ENCODE peak calls at places on chromosome 20, in seven cellular contexts. R is lung, A is brain microvascular endothelial cell, J is Peyer's patch, S is astrocyte, V is transverse colon, D is Caco-2. U is an unnamed sample.

GRCh38 chr20:11355338-11355737 is 562.4 kb upstream of the BTBD3 start:
- DNase-seq in R (no peak), A (no peak), J (no peak), S (no peak), V (no peak), D (no peak), U (no peak)

GRCh38 chr20:53826597-53827291 is 233.1 kb upstream of the ZNF217 start:
- DNase-seq in R (no peak), A (no peak), J (no peak), S (no peak), V (no peak), D (no peak), U (no peak)

GRCh38 chr20:52259295-52259694 is 67.7 kb upstream of the ZFP64 start:
- DNase-seq in R (no peak), A (no peak), J (no peak), S (no peak), V (no peak), D (no peak), U (no peak)

GRCh38 chr20:58906894-58907293 is 54.4 kb downstream of the GNAS start:
- DNase-seq in R (no peak), A (peak), J (no peak), S (peak), V (no peak), D (no peak), U (no peak)

GRCh38 chr20:50405235-50405914 is 104.8 kb upstream of the PTPN1 start:
- DNase-seq in R (no peak), A (no peak), J (no peak), S (no peak), V (no peak), D (no peak), U (no peak)

GRCh38 chr20:1185316-1185741 is 548 bp upstream of the TMEM74B start:
- DNase-seq in R (no peak), A (no peak), J (peak), S (no peak), V (no peak), D (peak), U (no peak)

GRCh38 chr20:33753763-33754162 is 22.0 kb downstream of the ZNF341 start:
- DNase-seq in R (no peak), A (peak), J (no peak), S (peak), V (no peak), D (no peak), U (no peak)

GRCh38 chr20:33192912-33193501 is 24.1 kb upstream of the BPIFA3 start:
- DNase-seq in R (no peak), A (no peak), J (no peak), S (no peak), V (no peak), D (no peak), U (no peak)

GRCh38 chr20:62688855-62689460 is 19.7 kb upstream of the NTSR1 start:
- DNase-seq in R (no peak), A (peak), J (no peak), S (peak), V (no peak), D (peak), U (no peak)

GRCh38 chr20:50280851-50281655 is 90.4 kb downstream of the CEBPB start:
- DNase-seq in R (no peak), A (no peak), J (no peak), S (no peak), V (no peak), D (no peak), U (no peak)

GRCh38 chr20:36184816-36185776 is 30.6 kb downstream of the EPB41L1 start:
- DNase-seq in R (no peak), A (no peak), J (no peak), S (no peak), V (no peak), D (no peak), U (no peak)

GRCh38 chr20:53157443-53158408 is 185.6 kb downstream of the TSHZ2 start:
- DNase-seq in R (peak), A (peak), J (peak), S (no peak), V (peak), D (peak), U (no peak)

GRCh38 chr20:24958506-24959385 is 9.7 kb downstream of the CST7 start:
- DNase-seq in R (no peak), A (no peak), J (peak), S (no peak), V (no peak), D (no peak), U (no peak)

GRCh38 chr20:11745160-11745559 is 172.5 kb upstream of the BTBD3 start:
- DNase-seq in R (no peak), A (no peak), J (no peak), S (no peak), V (no peak), D (no peak), U (no peak)

GRCh38 chr20:20462185-20462584 is 94.3 kb downstream of the INSM1 start:
- DNase-seq in R (no peak), A (no peak), J (no peak), S (no peak), V (no peak), D (no peak), U (no peak)

GRCh38 chr20:61569836-61570235 is 317.8 kb downstream of the CDH4 start:
- DNase-seq in R (no peak), A (no peak), J (no peak), S (no peak), V (no peak), D (no peak), U (no peak)

GRCh38 chr20:16803965-16804792 is 56.0 kb downstream of the OTOR start:
- DNase-seq in R (peak), A (peak), J (peak), S (peak), V (peak), D (peak), U (peak)

DNA sequence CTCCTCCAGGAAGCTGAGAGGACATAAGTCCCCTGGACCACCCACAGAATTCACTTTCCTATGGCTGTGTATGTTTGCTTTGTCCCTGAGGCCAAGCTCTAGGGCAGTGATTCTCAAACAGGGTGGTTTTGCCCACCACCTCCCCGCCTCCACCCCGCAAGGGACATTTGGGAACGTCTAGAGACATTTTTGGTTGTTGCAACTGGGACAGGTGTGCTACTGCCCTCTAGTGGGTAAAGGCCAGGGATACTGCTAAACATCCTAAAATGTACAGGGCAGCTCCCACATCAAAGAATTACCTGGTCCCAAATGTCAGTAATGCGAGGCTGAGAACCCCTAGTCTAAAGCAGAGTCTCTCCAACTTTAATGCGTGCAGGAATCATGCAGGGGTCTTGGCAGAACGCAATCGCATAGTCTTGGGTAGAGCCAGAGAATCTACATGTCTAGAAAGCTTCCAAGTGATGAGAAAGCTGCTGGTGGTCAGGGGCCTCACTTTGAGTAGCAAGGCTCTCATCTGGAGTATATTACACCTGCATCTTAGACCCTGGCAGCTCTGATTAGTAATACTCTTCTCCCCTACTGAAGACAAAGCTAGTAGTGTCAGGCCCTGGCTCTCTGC is 5.1 kb downstream of the KCNS1 start:
- DNase-seq in R (peak), A (peak), J (no peak), S (no peak), V (peak), D (peak), U (peak)
- TF ChIP-seq CTCF in R (peak), A (peak), J (peak), S (peak), V (peak), D (peak), U (no peak)

DNA sequence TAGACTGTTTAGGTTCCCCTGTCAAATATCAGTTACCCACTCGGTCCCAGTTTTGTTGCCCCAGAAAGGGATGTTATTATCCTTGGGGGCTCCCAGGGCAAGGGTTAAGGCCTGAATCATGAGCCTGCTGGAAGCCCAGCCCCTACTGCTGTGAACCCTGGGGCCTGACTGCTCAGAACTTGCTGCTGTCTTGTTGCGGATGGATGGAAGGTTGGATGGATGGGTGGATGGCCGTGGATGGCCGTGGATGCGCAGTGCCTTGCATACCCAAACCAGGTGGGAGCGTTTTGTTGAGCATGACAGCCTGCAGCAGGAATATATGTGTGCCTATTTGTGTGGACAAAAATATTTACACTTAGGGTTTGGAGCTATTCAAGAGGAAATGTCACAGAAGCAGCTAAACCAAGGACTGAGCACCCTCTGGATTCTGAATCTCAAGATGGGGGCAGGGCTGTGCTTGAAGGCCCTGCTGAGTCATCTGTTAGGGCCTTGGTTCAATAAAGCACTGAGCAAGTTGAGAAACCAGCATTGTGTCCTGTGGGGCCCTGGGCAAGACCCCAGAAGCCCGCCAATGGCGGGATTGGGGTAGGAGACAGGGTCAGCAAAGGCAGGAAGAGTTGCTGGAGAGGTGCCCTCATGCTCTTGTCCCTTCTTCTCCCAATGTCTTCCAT is 9.6 kb downstream of the CDC25B start:
- DNase-seq in R (no peak), A (no peak), J (peak), S (peak), V (no peak), D (no peak), U (no peak)
- H3K4me3 ChIP-seq in R (no peak), A (no peak), J (no peak), S (no peak), V (no peak), D (no peak), U (no peak)

GRCh38 chr20:22630698-22631097 is 46.3 kb upstream of the FOXA2 start:
- DNase-seq in R (no peak), A (no peak), J (no peak), S (no peak), V (no peak), D (no peak), U (no peak)

GRCh38 chr20:22623211-22623610 is 38.8 kb upstream of the FOXA2 start:
- DNase-seq in R (no peak), A (no peak), J (no peak), S (no peak), V (no peak), D (peak), U (no peak)

GRCh38 chr20:22626501-22626900 is 42.1 kb upstream of the FOXA2 start:
- DNase-seq in R (no peak), A (no peak), J (no peak), S (no peak), V (no peak), D (no peak), U (no peak)
- TF ChIP-seq CTCF in R (no peak), A (no peak), J (no peak), S (no peak), V (no peak), D (no peak), U (no peak)

DNA sequence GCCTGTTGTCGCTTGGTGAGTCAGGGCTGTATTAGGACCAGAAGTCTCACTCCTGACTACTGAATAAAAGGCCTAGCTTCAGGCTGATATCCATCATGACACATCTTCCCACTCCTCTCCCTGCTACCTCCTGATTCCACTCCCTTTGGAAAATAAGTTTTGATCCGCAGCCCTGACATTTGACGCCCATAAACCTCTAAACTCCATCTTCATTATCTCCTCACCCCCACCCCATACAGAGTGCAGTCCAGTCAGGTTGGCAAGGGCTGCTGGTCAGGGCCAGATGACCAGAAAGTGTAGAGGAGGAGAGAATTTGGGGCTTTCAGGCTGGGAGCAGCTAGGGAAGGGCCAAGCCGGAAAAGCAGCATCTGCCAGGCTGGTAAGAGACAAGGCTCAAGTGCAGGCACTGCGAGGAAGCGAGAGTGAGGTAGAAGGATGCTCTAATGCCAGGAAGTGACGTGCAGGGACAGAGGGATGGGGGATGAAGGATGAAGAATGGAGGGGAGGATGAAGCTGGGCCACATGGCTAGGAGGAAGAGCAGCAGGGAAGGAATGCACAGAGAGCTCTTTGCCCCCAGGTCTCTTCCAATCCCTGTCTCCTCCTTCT is 1.2 kb downstream of the GGT7 start:
- DNase-seq in R (no peak), A (no peak), J (no peak), S (no peak), V (no peak), D (no peak), U (no peak)
- H3K4me3 ChIP-seq in R (no peak), A (peak), J (peak), S (no peak), V (no peak), D (no peak), U (no peak)

GRCh38 chr20:56515657-56516381 is 8.7 kb upstream of the FAM209A start:
- DNase-seq in R (no peak), A (no peak), J (no peak), S (no peak), V (no peak), D (no peak), U (no peak)
- TF ChIP-seq CTCF in R (no peak), A (peak), J (peak), S (peak), V (no peak), D (peak), U (no peak)

DNA sequence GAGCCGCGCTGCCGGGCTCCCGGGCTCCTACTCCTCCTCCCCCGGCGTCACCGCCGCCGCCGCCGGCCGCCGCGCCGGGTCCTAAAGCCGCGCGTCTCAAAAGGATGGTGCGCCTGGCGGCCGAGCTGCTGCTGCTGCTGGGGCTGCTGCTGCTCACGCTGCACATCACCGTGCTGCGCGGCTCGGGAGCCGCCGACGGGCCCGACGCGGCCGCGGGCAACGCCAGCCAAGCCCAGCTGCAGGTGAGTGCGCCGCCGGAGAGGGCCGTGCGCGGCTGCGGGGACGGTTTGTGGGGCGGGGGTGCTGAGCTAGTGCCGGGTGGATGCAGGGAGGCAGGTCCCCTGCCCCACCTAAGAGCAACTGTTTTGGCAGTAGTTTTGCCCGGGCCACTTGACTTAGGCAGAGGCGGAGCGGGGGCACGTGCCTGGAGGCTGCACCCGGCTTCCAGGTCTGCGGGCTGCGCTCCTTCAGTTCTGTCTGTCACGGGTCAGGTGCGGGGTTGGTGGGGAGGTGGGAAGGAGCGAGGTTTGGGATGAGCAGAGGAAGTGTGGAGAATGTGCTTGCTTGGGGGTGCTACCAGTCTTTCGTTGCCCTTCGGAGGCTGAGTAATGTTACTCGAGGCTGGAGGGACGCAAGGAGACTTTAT is 722 bp downstream of the ISM1 start:
- DNase-seq in R (peak), A (peak), J (peak), S (peak), V (peak), D (peak), U (peak)
- H3K4me3 ChIP-seq in R (peak), A (peak), J (peak), S (peak), V (peak), D (peak), U (peak)

DNA sequence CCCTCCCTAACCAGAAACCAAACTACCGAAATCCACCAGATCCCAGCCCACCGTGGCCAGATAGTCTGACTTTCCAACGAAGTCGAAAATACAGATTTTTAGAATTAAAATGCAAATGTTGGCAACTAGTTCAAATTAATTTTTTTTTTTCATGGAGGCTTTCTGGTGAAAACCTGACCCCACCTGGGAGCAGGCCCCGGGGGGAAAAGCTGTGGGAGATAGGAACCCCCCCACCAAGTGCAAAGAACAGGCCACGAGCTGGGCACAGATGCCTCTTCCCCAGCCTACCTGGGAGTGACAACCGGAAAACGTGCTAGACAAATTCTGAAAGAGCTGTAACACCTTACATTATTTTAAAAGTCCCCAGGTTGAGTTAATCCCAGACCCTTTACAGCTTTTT is 333.8 kb downstream of the PREX1 start:
- DNase-seq in R (no peak), A (no peak), J (no peak), S (no peak), V (no peak), D (no peak), U (no peak)
- TF ChIP-seq CTCF in R (no peak), A (no peak), J (no peak), S (no peak), V (no peak), D (no peak), U (no peak)

DNA sequence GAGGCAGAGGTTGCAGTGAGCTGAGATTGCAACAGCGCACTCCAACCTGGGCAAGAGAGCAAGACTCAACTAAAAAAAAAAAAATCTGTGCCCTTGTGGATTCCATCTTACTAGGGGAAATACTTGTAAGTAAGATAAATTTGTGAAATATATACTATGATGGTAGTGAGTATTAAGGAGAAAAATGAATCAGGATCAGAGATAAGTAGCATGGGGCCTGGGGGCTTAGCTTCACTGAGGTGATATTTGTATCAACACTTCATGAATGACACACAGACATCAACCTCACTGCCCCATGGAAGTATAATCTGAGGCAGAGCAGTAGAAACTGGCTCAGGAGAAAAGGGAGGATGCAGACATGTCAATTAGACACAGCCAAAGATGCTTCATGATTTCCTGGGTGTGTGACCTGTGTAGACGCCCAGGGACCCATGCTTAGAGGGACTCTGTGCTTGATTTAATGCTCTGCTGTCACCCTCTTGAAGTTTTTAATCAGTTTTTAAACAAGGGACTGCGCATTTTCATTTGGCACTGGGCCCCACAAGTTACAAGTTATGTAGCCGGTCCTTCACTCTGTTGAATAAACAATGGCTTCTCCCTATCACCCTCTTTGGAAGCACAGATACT is 41.9 kb downstream of the PCNA start:
- DNase-seq in R (no peak), A (no peak), J (no peak), S (no peak), V (no peak), D (no peak), U (no peak)
- H3K4me3 ChIP-seq in R (no peak), A (no peak), J (peak), S (no peak), V (peak), D (no peak), U (no peak)

U was measured in lower leg skin.